ENCODE peak calls at places on chromosomes 7 and 10, in nine cellular contexts. E is retinal pigment epithelial cell, S is cardiac muscle cell, N is left ventricle myocardium inferior, M is transverse colon, V is fibroblast of lung, J is fibroblast of pulmonary artery, R is GM06990, X is lower lobe of right lung. K is an unnamed sample.

GRCh38 chr7:150665075-150665794 is 20.3 kb upstream of the GIMAP2 start:
- DNase-seq in J (no peak), R (no peak), V (no peak), M (no peak), X (no peak), S (no peak), E (no peak), N (no peak), K (no peak)

GRCh38 chr10:117216611-117217195 is 19.4 kb downstream of the KCNK18 start:
- DNase-seq in M (peak), S (peak), N (peak), J (peak), R (peak), X (peak), E (peak), V (peak), K (peak)

GRCh38 chr7:36054642-36055041 is 98.4 kb upstream of the EEPD1 start:
- DNase-seq in X (no peak), J (no peak), E (no peak), S (no peak), V (no peak), M (no peak), R (no peak), N (no peak), K (no peak)

GRCh38 chr7:94190599-94191061 is 186.5 kb upstream of the BET1 start:
- DNase-seq in V (peak), S (no peak), N (no peak), X (no peak), E (peak), M (no peak), R (no peak), J (peak), K (no peak)

GRCh38 chr10:21423850-21424249 is 101.6 kb downstream of the SKIDA1 start:
- DNase-seq in M (no peak), R (no peak), J (no peak), V (no peak), N (no peak), X (no peak), S (no peak), E (no peak), K (no peak)

GRCh38 chr10:28533315-28533564 is 322 bp downstream of the WAC start:
- DNase-seq in M (no peak), V (no peak), S (no peak), X (no peak), N (no peak), R (no peak), E (no peak), J (no peak), K (no peak)

GRCh38 chr7:98229441-98229840 is 18.2 kb downstream of the BHLHA15 start:
- DNase-seq in R (no peak), N (no peak), S (no peak), X (no peak), E (no peak), M (no peak), J (no peak), V (no peak), K (no peak)

GRCh38 chr7:126574276-126574675 is 678.5 kb downstream of the GRM8 start:
- DNase-seq in R (no peak), V (no peak), N (no peak), E (peak), X (no peak), J (peak), M (no peak), S (no peak), K (no peak)

GRCh38 chr7:5701085-5701914 is 80.2 kb downstream of the RNF216 start:
- DNase-seq in R (peak), N (no peak), X (no peak), J (no peak), M (no peak), V (no peak), E (no peak), S (no peak), K (peak)

GRCh38 chr7:71633571-71634008 is 501.6 kb downstream of the GALNT17 start:
- DNase-seq in S (peak), V (peak), N (no peak), E (peak), M (no peak), X (no peak), J (peak), R (peak), K (no peak)

GRCh38 chr10:35447693-35448407 is 111.5 kb downstream of the CCNY start:
- DNase-seq in J (peak), S (no peak), N (no peak), V (peak), X (no peak), M (peak), R (no peak), E (peak), K (no peak)

GRCh38 chr7:7707756-7708310 is 10.6 kb downstream of the RPA3 start:
- DNase-seq in V (no peak), X (no peak), R (no peak), S (no peak), E (no peak), M (no peak), J (peak), N (no peak), K (no peak)

GRCh38 chr10:23656735-23657134 is 217.9 kb downstream of the OTUD1 start:
- DNase-seq in R (no peak), V (peak), J (no peak), E (no peak), S (peak), N (no peak), M (no peak), X (no peak), K (no peak)

GRCh38 chr10:75530337-75530736 is 98.9 kb downstream of the LRMDA start:
- DNase-seq in N (no peak), R (no peak), S (no peak), X (no peak), E (peak), M (no peak), V (peak), J (peak), K (no peak)

GRCh38 chr10:77925795-77926565 is 575 bp downstream of the DLG5 start:
- DNase-seq in J (peak), X (peak), S (peak), R (peak), V (peak), M (peak), E (no peak), N (peak), K (no peak)

GRCh38 chr10:30432631-30433285 is 1.2 kb upstream of the MAP3K8 start:
- DNase-seq in S (no peak), V (peak), R (no peak), X (peak), J (no peak), N (peak), E (no peak), M (peak), K (no peak)

GRCh38 chr10:86047588-86047987 is 319.0 kb downstream of the GRID1 start:
- DNase-seq in R (peak), S (no peak), V (no peak), X (no peak), M (no peak), E (no peak), N (no peak), J (no peak), K (no peak)

GRCh38 chr7:475951-476441 is 43.6 kb downstream of the PDGFA start:
- DNase-seq in E (no peak), N (no peak), M (no peak), V (no peak), R (no peak), S (no peak), J (no peak), X (no peak), K (no peak)

GRCh38 chr10:71087622-71088021 is 124.7 kb upstream of the UNC5B start:
- DNase-seq in M (no peak), R (no peak), N (no peak), X (no peak), S (no peak), E (no peak), J (no peak), V (no peak), K (no peak)

GRCh38 chr7:34320926-34321609 is 336.9 kb upstream of the NPSR1 start:
- DNase-seq in R (no peak), E (peak), M (peak), N (peak), V (peak), S (peak), X (peak), J (peak), K (peak)

GRCh38 chr7:116451958-116452729 is 47.4 kb upstream of the CAV2 start:
- DNase-seq in R (no peak), V (no peak), E (no peak), M (no peak), X (no peak), N (no peak), J (no peak), S (no peak), K (no peak)
- TF ChIP-seq CTCF in R (no peak), V (no peak), E (no peak), M (no peak), X (no peak), N (peak), J (no peak), S (no peak), K (no peak)

GRCh38 chr10:13490503-13490902 is 38.3 kb downstream of the BEND7 start:
- DNase-seq in V (no peak), X (no peak), J (no peak), M (no peak), N (no peak), S (no peak), E (no peak), R (no peak), K (no peak)

GRCh38 chr10:13496164-13496563 is 32.6 kb downstream of the BEND7 start:
- DNase-seq in R (no peak), J (no peak), V (no peak), X (no peak), N (no peak), E (no peak), S (no peak), M (no peak), K (no peak)

GRCh38 chr10:13489035-13489434 is 39.8 kb downstream of the BEND7 start:
- DNase-seq in J (no peak), E (no peak), N (no peak), S (no peak), X (no peak), V (no peak), M (no peak), R (no peak), K (no peak)

GRCh38 chr10:13491747-13492360 is 37.0 kb downstream of the BEND7 start:
- DNase-seq in N (no peak), J (no peak), E (no peak), M (no peak), V (no peak), X (no peak), R (no peak), S (no peak), K (no peak)

DNA sequence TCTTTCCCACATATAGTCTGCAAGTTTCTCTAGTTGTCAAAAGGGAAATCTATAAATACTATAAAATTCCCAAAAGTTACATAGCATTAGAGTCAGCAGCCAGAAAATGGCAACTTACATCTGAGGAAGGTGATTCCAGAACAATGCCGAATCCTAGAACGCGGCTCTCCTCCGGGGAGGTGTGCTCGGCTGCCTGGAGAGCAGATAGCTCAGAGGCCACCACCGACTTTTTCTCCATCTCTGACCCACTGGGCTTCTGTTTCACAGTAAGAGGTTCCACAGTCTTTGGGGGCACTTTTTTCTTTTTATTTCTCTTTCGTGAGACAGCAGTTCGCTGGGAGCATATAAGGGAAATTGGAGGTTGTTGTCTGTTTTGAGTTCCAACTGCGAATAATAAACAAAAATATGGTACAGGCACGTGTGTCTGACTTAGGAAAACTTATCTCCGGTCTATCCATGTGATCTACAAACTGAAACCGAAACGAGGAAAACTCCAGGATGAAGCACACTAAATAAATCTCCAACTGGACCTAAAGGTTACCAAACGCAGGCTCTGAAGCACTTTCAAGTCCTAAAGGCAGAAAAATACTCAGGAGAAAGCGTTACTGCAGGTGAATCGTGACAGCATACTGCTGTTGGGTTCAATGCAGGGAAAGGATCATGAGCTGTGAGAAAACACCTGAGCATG is 36.2 kb downstream of the BEND7 start:
- DNase-seq in R (no peak), V (peak), S (no peak), E (no peak), N (no peak), M (no peak), X (no peak), J (no peak), K (no peak)
- H3K4me3 ChIP-seq in R (no peak), V (no peak), S (no peak), E (no peak), N (no peak), M (peak), X (peak), J (no peak), K (no peak)

DNA sequence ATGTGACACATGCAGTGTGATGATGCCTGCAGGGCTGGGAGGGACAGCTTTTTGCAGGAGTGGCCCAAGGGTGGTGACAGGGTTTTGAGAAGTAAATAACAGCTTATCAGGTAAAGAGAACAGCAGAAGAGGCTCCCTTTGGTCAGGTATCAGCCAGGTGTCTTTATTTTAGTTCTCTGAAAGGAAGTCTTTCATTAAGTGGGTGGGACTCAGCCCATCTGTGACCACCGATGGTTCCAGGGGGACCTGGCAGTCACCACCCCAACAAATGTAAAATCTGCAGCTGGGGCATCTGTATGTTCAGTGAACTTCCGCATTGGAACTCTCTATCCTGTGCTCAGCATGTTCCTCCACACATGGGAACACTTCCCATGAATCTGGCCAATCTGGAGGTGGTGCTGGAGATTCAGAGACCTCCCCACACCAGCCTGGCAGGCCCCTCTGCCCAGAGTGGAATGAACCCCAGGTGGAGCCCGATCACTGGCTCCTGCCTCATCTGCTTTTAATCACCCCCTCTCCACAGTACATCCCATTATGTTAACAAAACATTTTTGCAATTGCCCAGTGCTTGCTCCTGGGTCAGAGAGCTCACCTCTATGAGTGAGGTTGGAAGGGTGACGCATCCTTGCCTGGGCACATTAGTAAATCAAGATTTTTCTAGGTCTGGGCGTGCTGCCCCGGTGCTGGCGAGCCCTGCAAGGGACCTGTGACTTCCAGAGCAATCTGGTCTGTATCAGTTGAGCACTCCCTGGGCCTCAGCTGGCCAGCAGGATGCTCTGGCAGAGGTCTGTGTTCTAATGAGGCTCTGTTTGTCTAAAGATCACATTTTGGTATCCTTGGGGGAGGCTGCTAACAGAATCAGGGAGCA is 140.4 kb upstream of the GDF10 start:
- DNase-seq in R (no peak), N (no peak), E (no peak), M (no peak), J (no peak), S (no peak), V (peak), X (no peak), K (no peak)
- TF ChIP-seq CTCF in R (no peak), N (no peak), E (no peak), M (no peak), J (no peak), S (no peak), V (no peak), X (no peak), K (no peak)

GRCh38 chr10:12919574-12919973 is 81.9 kb downstream of the CCDC3 start:
- DNase-seq in S (no peak), V (no peak), R (no peak), J (no peak), N (no peak), E (no peak), M (no peak), X (no peak), K (no peak)
- H3K4me3 ChIP-seq in S (no peak), V (no peak), R (no peak), J (no peak), N (no peak), E (no peak), M (no peak), X (no peak), K (no peak)

GRCh38 chr7:114953724-114954123 is 31.8 kb downstream of the MDFIC start:
- DNase-seq in S (no peak), J (no peak), V (no peak), N (no peak), E (no peak), R (no peak), M (no peak), X (no peak), K (no peak)
- TF ChIP-seq CTCF in S (no peak), J (no peak), V (no peak), N (no peak), E (peak), R (no peak), M (no peak), X (no peak), K (no peak)